ENCODE peak calls at places on chromosomes 5 and 9, in eight cellular contexts. One of them, this sample, is unnamed.

GRCh38 chr5:168329302-168329701 is 37.9 kb downstream of the WWC1 start:
- DNase-seq in uterus: no peak
- DNase-seq in trophoblast cell: no peak
- DNase-seq in adrenal gland: no peak
- DNase-seq in neuronal stem cell: no peak
- DNase-seq in A549: no peak
- DNase-seq in left ventricle myocardium inferior: no peak
- DNase-seq in epithelial cell of proximal tubule: peak
- DNase-seq in this sample: no peak

GRCh38 chr5:93715776-93716175 is 25.6 kb downstream of the POU5F2 start:
- DNase-seq in A549: no peak
- DNase-seq in trophoblast cell: no peak
- DNase-seq in left ventricle myocardium inferior: no peak
- DNase-seq in adrenal gland: no peak
- DNase-seq in neuronal stem cell: no peak
- DNase-seq in epithelial cell of proximal tubule: peak
- DNase-seq in uterus: no peak
- DNase-seq in this sample: no peak

GRCh38 chr5:128014578-128014977 is 69.0 kb upstream of the SLC12A2 start:
- DNase-seq in left ventricle myocardium inferior: no peak
- DNase-seq in uterus: no peak
- DNase-seq in A549: no peak
- DNase-seq in epithelial cell of proximal tubule: no peak
- DNase-seq in adrenal gland: no peak
- DNase-seq in trophoblast cell: no peak
- DNase-seq in neuronal stem cell: no peak
- DNase-seq in this sample: no peak

GRCh38 chr5:10623305-10623910 is 59.5 kb downstream of the ANKRD33B start:
- DNase-seq in uterus: no peak
- DNase-seq in adrenal gland: no peak
- DNase-seq in epithelial cell of proximal tubule: no peak
- DNase-seq in neuronal stem cell: no peak
- DNase-seq in trophoblast cell: no peak
- DNase-seq in A549: no peak
- DNase-seq in left ventricle myocardium inferior: no peak
- DNase-seq in this sample: no peak

GRCh38 chr5:154456540-154456939 is 10.7 kb downstream of the SAP30L start:
- DNase-seq in neuronal stem cell: no peak
- DNase-seq in A549: no peak
- DNase-seq in left ventricle myocardium inferior: no peak
- DNase-seq in trophoblast cell: no peak
- DNase-seq in adrenal gland: no peak
- DNase-seq in epithelial cell of proximal tubule: no peak
- DNase-seq in uterus: no peak
- DNase-seq in this sample: no peak

GRCh38 chr5:66945389-66946349 is 250.9 kb downstream of the CD180 start:
- DNase-seq in uterus: no peak
- DNase-seq in trophoblast cell: no peak
- DNase-seq in neuronal stem cell: no peak
- DNase-seq in left ventricle myocardium inferior: no peak
- DNase-seq in epithelial cell of proximal tubule: no peak
- DNase-seq in A549: no peak
- DNase-seq in adrenal gland: no peak
- DNase-seq in this sample: no peak

GRCh38 chr9:36671561-36671960 is 98.9 kb downstream of the MELK start:
- DNase-seq in A549: no peak
- DNase-seq in uterus: no peak
- DNase-seq in left ventricle myocardium inferior: no peak
- DNase-seq in neuronal stem cell: no peak
- DNase-seq in epithelial cell of proximal tubule: no peak
- DNase-seq in trophoblast cell: no peak
- DNase-seq in adrenal gland: no peak
- DNase-seq in this sample: no peak

GRCh38 chr5:107469485-107469884 is 201.3 kb downstream of the EFNA5 start:
- DNase-seq in uterus: no peak
- DNase-seq in left ventricle myocardium inferior: no peak
- DNase-seq in A549: peak
- DNase-seq in adrenal gland: no peak
- DNase-seq in neuronal stem cell: no peak
- DNase-seq in trophoblast cell: no peak
- DNase-seq in epithelial cell of proximal tubule: peak
- DNase-seq in this sample: peak

GRCh38 chr5:71587709-71588532 is 781 bp downstream of the MCCC2 start:
- DNase-seq in A549: no peak
- DNase-seq in epithelial cell of proximal tubule: no peak
- DNase-seq in adrenal gland: no peak
- DNase-seq in neuronal stem cell: no peak
- DNase-seq in uterus: no peak
- DNase-seq in left ventricle myocardium inferior: no peak
- DNase-seq in trophoblast cell: no peak
- DNase-seq in this sample: no peak

GRCh38 chr5:160937570-160937969 is 85.6 kb upstream of the ATP10B start:
- DNase-seq in epithelial cell of proximal tubule: no peak
- DNase-seq in uterus: no peak
- DNase-seq in trophoblast cell: peak
- DNase-seq in adrenal gland: no peak
- DNase-seq in neuronal stem cell: no peak
- DNase-seq in A549: no peak
- DNase-seq in left ventricle myocardium inferior: no peak
- DNase-seq in this sample: no peak

GRCh38 chr5:20157089-20157488 is 169.1 kb upstream of the CDH18 start:
- DNase-seq in epithelial cell of proximal tubule: no peak
- DNase-seq in neuronal stem cell: no peak
- DNase-seq in uterus: no peak
- DNase-seq in trophoblast cell: no peak
- DNase-seq in left ventricle myocardium inferior: no peak
- DNase-seq in adrenal gland: no peak
- DNase-seq in A549: no peak
- DNase-seq in this sample: no peak

GRCh38 chr9:136796238-136796774 is at the start of gene CCDC183:
- DNase-seq in A549: no peak
- DNase-seq in epithelial cell of proximal tubule: no peak
- DNase-seq in left ventricle myocardium inferior: no peak
- DNase-seq in neuronal stem cell: no peak
- DNase-seq in adrenal gland: no peak
- DNase-seq in trophoblast cell: no peak
- DNase-seq in uterus: no peak
- DNase-seq in this sample: no peak

GRCh38 chr9:136798708-136799078 is 2.6 kb downstream of the CCDC183 start:
- DNase-seq in A549: no peak
- DNase-seq in trophoblast cell: no peak
- DNase-seq in epithelial cell of proximal tubule: no peak
- DNase-seq in adrenal gland: no peak
- DNase-seq in left ventricle myocardium inferior: no peak
- DNase-seq in uterus: no peak
- DNase-seq in neuronal stem cell: no peak
- DNase-seq in this sample: no peak

GRCh38 chr9:136802321-136802720 is 5.4 kb upstream of the RABL6 start:
- DNase-seq in uterus: no peak
- DNase-seq in epithelial cell of proximal tubule: no peak
- DNase-seq in adrenal gland: no peak
- DNase-seq in neuronal stem cell: no peak
- DNase-seq in A549: no peak
- DNase-seq in left ventricle myocardium inferior: no peak
- DNase-seq in trophoblast cell: no peak
- DNase-seq in this sample: no peak

GRCh38 chr9:136799854-136800657 is 3.9 kb downstream of the CCDC183 start:
- DNase-seq in neuronal stem cell: peak
- DNase-seq in A549: peak
- DNase-seq in trophoblast cell: peak
- DNase-seq in left ventricle myocardium inferior: peak
- DNase-seq in epithelial cell of proximal tubule: no peak
- DNase-seq in uterus: peak
- DNase-seq in adrenal gland: peak
- DNase-seq in this sample: no peak

GRCh38 chr9:136799079-136799853 is 3.1 kb downstream of the CCDC183 start:
- DNase-seq in left ventricle myocardium inferior: no peak
- DNase-seq in adrenal gland: no peak
- DNase-seq in uterus: no peak
- DNase-seq in neuronal stem cell: no peak
- DNase-seq in trophoblast cell: no peak
- DNase-seq in A549: no peak
- DNase-seq in epithelial cell of proximal tubule: no peak
- DNase-seq in this sample: no peak
- H3K4me3 ChIP-seq in left ventricle myocardium inferior: peak
- H3K4me3 ChIP-seq in adrenal gland: peak
- H3K4me3 ChIP-seq in uterus: peak
- H3K4me3 ChIP-seq in neuronal stem cell: no peak
- H3K4me3 ChIP-seq in trophoblast cell: no peak
- H3K4me3 ChIP-seq in A549: peak
- H3K4me3 ChIP-seq in epithelial cell of proximal tubule: peak
- H3K4me3 ChIP-seq in this sample: no peak

GRCh38 chr9:89732295-89732951 is 127.6 kb downstream of the GADD45G start:
- DNase-seq in neuronal stem cell: no peak
- DNase-seq in trophoblast cell: no peak
- DNase-seq in left ventricle myocardium inferior: no peak
- DNase-seq in uterus: no peak
- DNase-seq in A549: no peak
- DNase-seq in epithelial cell of proximal tubule: no peak
- DNase-seq in adrenal gland: no peak
- DNase-seq in this sample: no peak
- H3K4me3 ChIP-seq in neuronal stem cell: no peak
- H3K4me3 ChIP-seq in trophoblast cell: no peak
- H3K4me3 ChIP-seq in left ventricle myocardium inferior: no peak
- H3K4me3 ChIP-seq in uterus: no peak
- H3K4me3 ChIP-seq in A549: no peak
- H3K4me3 ChIP-seq in epithelial cell of proximal tubule: no peak
- H3K4me3 ChIP-seq in adrenal gland: no peak
- H3K4me3 ChIP-seq in this sample: no peak

GRCh38 chr5:177070536-177071191 is 16.1 kb upstream of the FGFR4 start:
- DNase-seq in adrenal gland: no peak
- DNase-seq in neuronal stem cell: no peak
- DNase-seq in left ventricle myocardium inferior: no peak
- DNase-seq in epithelial cell of proximal tubule: no peak
- DNase-seq in A549: no peak
- DNase-seq in uterus: no peak
- DNase-seq in trophoblast cell: no peak
- DNase-seq in this sample: no peak

GRCh38 chr5:177067491-177067890 is 19.2 kb upstream of the FGFR4 start:
- DNase-seq in neuronal stem cell: no peak
- DNase-seq in adrenal gland: no peak
- DNase-seq in left ventricle myocardium inferior: no peak
- DNase-seq in epithelial cell of proximal tubule: no peak
- DNase-seq in uterus: no peak
- DNase-seq in trophoblast cell: peak
- DNase-seq in A549: no peak
- DNase-seq in this sample: no peak

GRCh38 chr5:177077335-177077734 is 9.4 kb upstream of the FGFR4 start:
- DNase-seq in A549: no peak
- DNase-seq in trophoblast cell: no peak
- DNase-seq in left ventricle myocardium inferior: no peak
- DNase-seq in epithelial cell of proximal tubule: no peak
- DNase-seq in neuronal stem cell: no peak
- DNase-seq in adrenal gland: no peak
- DNase-seq in uterus: no peak
- DNase-seq in this sample: no peak

GRCh38 chr5:177066227-177066626 is 20.5 kb upstream of the FGFR4 start:
- DNase-seq in uterus: no peak
- DNase-seq in neuronal stem cell: no peak
- DNase-seq in left ventricle myocardium inferior: no peak
- DNase-seq in adrenal gland: no peak
- DNase-seq in A549: no peak
- DNase-seq in epithelial cell of proximal tubule: no peak
- DNase-seq in trophoblast cell: no peak
- DNase-seq in this sample: no peak

GRCh38 chr5:177071671-177072385 is 14.9 kb upstream of the FGFR4 start:
- DNase-seq in left ventricle myocardium inferior: no peak
- DNase-seq in A549: peak
- DNase-seq in uterus: peak
- DNase-seq in trophoblast cell: peak
- DNase-seq in epithelial cell of proximal tubule: peak
- DNase-seq in adrenal gland: peak
- DNase-seq in neuronal stem cell: peak
- DNase-seq in this sample: peak
- H3K4me3 ChIP-seq in left ventricle myocardium inferior: no peak
- H3K4me3 ChIP-seq in A549: no peak
- H3K4me3 ChIP-seq in uterus: no peak
- H3K4me3 ChIP-seq in trophoblast cell: no peak
- H3K4me3 ChIP-seq in epithelial cell of proximal tubule: no peak
- H3K4me3 ChIP-seq in adrenal gland: no peak
- H3K4me3 ChIP-seq in neuronal stem cell: no peak
- H3K4me3 ChIP-seq in this sample: no peak

GRCh38 chr9:110130791-110131416 is 77.1 kb downstream of the C9orf152 start:
- DNase-seq in A549: no peak
- DNase-seq in left ventricle myocardium inferior: no peak
- DNase-seq in epithelial cell of proximal tubule: no peak
- DNase-seq in adrenal gland: no peak
- DNase-seq in uterus: no peak
- DNase-seq in neuronal stem cell: no peak
- DNase-seq in trophoblast cell: no peak
- DNase-seq in this sample: no peak
- H3K4me3 ChIP-seq in A549: no peak
- H3K4me3 ChIP-seq in left ventricle myocardium inferior: no peak
- H3K4me3 ChIP-seq in epithelial cell of proximal tubule: no peak
- H3K4me3 ChIP-seq in adrenal gland: no peak
- H3K4me3 ChIP-seq in uterus: no peak
- H3K4me3 ChIP-seq in neuronal stem cell: no peak
- H3K4me3 ChIP-seq in trophoblast cell: no peak
- H3K4me3 ChIP-seq in this sample: no peak

GRCh38 chr9:132160802-132161742 is 786 bp upstream of the NTNG2 start:
- DNase-seq in neuronal stem cell: peak
- DNase-seq in uterus: no peak
- DNase-seq in epithelial cell of proximal tubule: no peak
- DNase-seq in A549: peak
- DNase-seq in adrenal gland: peak
- DNase-seq in left ventricle myocardium inferior: no peak
- DNase-seq in trophoblast cell: peak
- DNase-seq in this sample: peak
- H3K4me3 ChIP-seq in neuronal stem cell: peak
- H3K4me3 ChIP-seq in uterus: peak
- H3K4me3 ChIP-seq in epithelial cell of proximal tubule: peak
- H3K4me3 ChIP-seq in A549: peak
- H3K4me3 ChIP-seq in adrenal gland: peak
- H3K4me3 ChIP-seq in left ventricle myocardium inferior: peak
- H3K4me3 ChIP-seq in trophoblast cell: peak
- H3K4me3 ChIP-seq in this sample: peak

GRCh38 chr5:7391215-7391614 is 4.7 kb upstream of the ADCY2 start:
- DNase-seq in left ventricle myocardium inferior: no peak
- DNase-seq in uterus: no peak
- DNase-seq in trophoblast cell: no peak
- DNase-seq in adrenal gland: no peak
- DNase-seq in epithelial cell of proximal tubule: peak
- DNase-seq in A549: no peak
- DNase-seq in neuronal stem cell: peak
- DNase-seq in this sample: no peak
- H3K4me3 ChIP-seq in left ventricle myocardium inferior: no peak
- H3K4me3 ChIP-seq in uterus: no peak
- H3K4me3 ChIP-seq in trophoblast cell: no peak
- H3K4me3 ChIP-seq in adrenal gland: no peak
- H3K4me3 ChIP-seq in epithelial cell of proximal tubule: no peak
- H3K4me3 ChIP-seq in A549: no peak
- H3K4me3 ChIP-seq in neuronal stem cell: no peak
- H3K4me3 ChIP-seq in this sample: no peak

GRCh38 chr9:126327750-126328120 is 1.1 kb downstream of the MVB12B start:
- DNase-seq in neuronal stem cell: no peak
- DNase-seq in A549: no peak
- DNase-seq in trophoblast cell: no peak
- DNase-seq in adrenal gland: no peak
- DNase-seq in epithelial cell of proximal tubule: no peak
- DNase-seq in uterus: no peak
- DNase-seq in left ventricle myocardium inferior: no peak
- DNase-seq in this sample: no peak
- H3K4me3 ChIP-seq in neuronal stem cell: peak
- H3K4me3 ChIP-seq in A549: peak
- H3K4me3 ChIP-seq in trophoblast cell: no peak
- H3K4me3 ChIP-seq in adrenal gland: peak
- H3K4me3 ChIP-seq in epithelial cell of proximal tubule: no peak
- H3K4me3 ChIP-seq in uterus: no peak
- H3K4me3 ChIP-seq in left ventricle myocardium inferior: peak
- H3K4me3 ChIP-seq in this sample: peak

This sample was measured in astrocyte of the cerebellum.